ENCODE peak calls at places on chromosomes 6 and 20, in four cellular contexts. O is AG04450, V is PC-3, U is WERI-Rb-1. M is an unnamed sample.

GRCh38 chr6:152378154-152378553 is 259.0 kb downstream of the SYNE1 start:
- DNase-seq in U (no peak), V (peak), O (no peak), M (no peak)

GRCh38 chr6:103264020-103264419 is 1595.7 kb downstream of the HACE1 start:
- DNase-seq in U (no peak), V (no peak), O (no peak), M (no peak)

GRCh38 chr20:688809-689208 is 13.2 kb upstream of the SCRT2 start:
- DNase-seq in O (no peak), V (no peak), U (peak), M (no peak)

GRCh38 chr6:157761331-157761921 is 61.6 kb upstream of the SNX9 start:
- DNase-seq in O (no peak), V (peak), U (no peak), M (peak)

GRCh38 chr6:116266803-116267202 is 12.9 kb downstream of the TSPYL1 start:
- DNase-seq in O (no peak), V (peak), U (no peak), M (no peak)

GRCh38 chr6:46044876-46045617 is 29.4 kb upstream of the CLIC5 start:
- DNase-seq in U (no peak), V (peak), O (no peak), M (peak)

GRCh38 chr20:3190681-3191111 is 13.8 kb downstream of the DDRGK1 start:
- DNase-seq in U (no peak), O (no peak), V (no peak), M (no peak)

GRCh38 chr6:109059148-109059547 is 35.5 kb downstream of the SESN1 start:
- DNase-seq in V (no peak), O (no peak), U (no peak), M (no peak)

GRCh38 chr6:13924146-13924948 is 405 bp upstream of the RNF182 start:
- DNase-seq in U (peak), O (no peak), V (peak), M (no peak)

GRCh38 chr20:63942250-63943006 is 13.8 kb downstream of the UCKL1 start:
- DNase-seq in U (peak), O (no peak), V (no peak), M (peak)

GRCh38 chr6:109508166-109508860 is 25.3 kb upstream of the ZBTB24 start:
- DNase-seq in V (no peak), O (no peak), U (no peak), M (no peak)

GRCh38 chr20:23918896-23919295 is 39.3 kb upstream of the CST5 start:
- DNase-seq in V (no peak), O (no peak), U (peak), M (no peak)

GRCh38 chr6:119308994-119309657 is 40.4 kb downstream of the MAN1A1 start:
- DNase-seq in U (no peak), V (no peak), O (no peak), M (no peak)

GRCh38 chr6:129663531-129663930 is 46.4 kb downstream of the ARHGAP18 start:
- DNase-seq in O (no peak), V (no peak), U (no peak), M (no peak)

GRCh38 chr6:22966711-22967110 is 397.3 kb downstream of the HDGFL1 start:
- DNase-seq in O (no peak), U (no peak), V (no peak), M (no peak)

GRCh38 chr6:20146291-20146690 is 66.0 kb downstream of the MBOAT1 start:
- DNase-seq in U (no peak), O (no peak), V (no peak), M (no peak)

GRCh38 chr20:48621256-48622078 is 206.3 kb downstream of the PREX1 start:
- DNase-seq in U (no peak), O (no peak), V (peak), M (peak)

GRCh38 chr6:92756912-92757311 is 662.4 kb downstream of the EPHA7 start:
- DNase-seq in V (peak), U (no peak), O (no peak), M (peak)

GRCh38 chr20:641516-641913 is 11.5 kb downstream of the SRXN1 start:
- DNase-seq in O (no peak), U (peak), V (no peak), M (no peak)

DNA sequence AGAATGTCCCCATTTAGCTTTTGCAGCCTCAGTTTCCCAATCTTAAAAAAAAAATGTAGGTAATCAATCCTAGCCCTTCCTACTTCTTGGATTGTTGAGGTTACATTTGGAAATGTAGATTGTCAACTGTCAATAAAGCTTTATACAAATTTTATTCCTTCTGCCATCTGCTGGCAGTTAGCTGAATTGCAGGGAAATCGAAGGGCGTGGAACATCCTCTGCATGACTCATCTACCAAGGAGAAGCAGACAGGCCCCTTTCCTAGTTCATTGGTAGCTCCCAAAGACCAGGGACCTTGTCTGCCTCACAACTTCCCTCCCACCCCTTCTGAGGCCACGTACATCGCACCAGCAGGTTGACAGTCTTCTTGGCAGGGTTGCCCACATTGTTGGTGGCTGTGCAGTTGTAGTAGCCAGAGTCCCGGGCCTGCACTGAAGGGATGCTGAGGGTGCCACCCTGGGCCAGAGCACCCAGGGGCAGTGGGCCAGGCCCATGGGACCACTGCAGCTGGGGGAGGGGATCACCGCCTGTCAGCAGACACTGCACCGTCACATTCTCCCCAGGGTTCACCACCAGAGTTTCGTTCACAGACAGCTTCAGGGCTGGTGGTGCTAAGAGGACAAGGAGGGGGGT is 43.6 kb downstream of the MDGA1 start:
- DNase-seq in V (peak), O (no peak), U (peak), M (peak)
- TF ChIP-seq CTCF in V (peak), O (peak), U (peak), M (no peak)

GRCh38 chr6:53335224-53335994 is 13.3 kb downstream of the ELOVL5 start:
- DNase-seq in U (no peak), O (no peak), V (no peak), M (no peak)
- H3K27ac ChIP-seq in U (no peak), O (no peak), V (no peak), M (no peak)

DNA sequence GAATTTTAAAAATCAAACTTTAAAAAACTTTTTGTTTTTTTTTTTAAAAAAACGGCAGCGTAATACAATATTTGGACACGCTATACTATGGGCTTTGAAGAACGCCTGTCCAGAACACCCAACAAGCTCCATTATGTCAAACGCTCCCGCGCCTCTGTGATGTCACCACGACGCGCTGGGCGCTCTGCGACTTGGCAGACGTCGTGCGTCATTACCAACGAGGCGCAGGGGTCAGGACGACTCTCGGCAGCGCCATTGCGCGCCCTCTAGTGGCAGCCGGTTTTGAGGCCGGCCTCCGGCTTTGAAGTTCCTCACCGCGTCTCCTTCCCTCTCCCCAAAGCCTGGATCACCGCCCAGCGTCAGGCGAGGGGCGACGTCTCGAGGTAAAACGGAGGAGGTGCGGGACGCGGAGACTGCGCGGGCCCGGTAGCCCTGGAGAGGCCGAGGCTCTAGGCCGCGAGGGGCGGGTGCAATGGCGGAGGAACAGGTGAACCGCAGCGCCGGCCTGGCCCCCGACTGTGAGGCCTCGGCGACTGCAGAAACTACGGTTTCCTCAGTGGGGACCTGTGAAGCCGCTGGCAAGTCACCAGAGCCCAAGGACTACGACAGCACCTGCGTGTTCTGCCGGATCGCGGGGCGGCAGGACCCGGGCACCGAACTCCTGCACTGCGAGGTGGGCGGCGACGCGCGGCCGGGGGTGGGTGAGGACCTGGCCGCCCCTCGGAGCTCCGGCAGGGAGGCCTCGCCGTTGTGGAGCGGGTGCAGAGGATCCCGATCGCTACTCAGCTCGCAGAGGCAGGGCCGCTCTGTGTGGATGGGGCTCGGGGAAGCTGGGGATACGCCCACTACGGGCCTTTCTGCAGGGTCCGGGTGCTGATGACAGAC is at the start of gene HINT3:
- DNase-seq in O (peak), U (peak), V (peak), M (peak)
- TF ChIP-seq CTCF in O (peak), U (peak), V (peak), M (peak)

DNA sequence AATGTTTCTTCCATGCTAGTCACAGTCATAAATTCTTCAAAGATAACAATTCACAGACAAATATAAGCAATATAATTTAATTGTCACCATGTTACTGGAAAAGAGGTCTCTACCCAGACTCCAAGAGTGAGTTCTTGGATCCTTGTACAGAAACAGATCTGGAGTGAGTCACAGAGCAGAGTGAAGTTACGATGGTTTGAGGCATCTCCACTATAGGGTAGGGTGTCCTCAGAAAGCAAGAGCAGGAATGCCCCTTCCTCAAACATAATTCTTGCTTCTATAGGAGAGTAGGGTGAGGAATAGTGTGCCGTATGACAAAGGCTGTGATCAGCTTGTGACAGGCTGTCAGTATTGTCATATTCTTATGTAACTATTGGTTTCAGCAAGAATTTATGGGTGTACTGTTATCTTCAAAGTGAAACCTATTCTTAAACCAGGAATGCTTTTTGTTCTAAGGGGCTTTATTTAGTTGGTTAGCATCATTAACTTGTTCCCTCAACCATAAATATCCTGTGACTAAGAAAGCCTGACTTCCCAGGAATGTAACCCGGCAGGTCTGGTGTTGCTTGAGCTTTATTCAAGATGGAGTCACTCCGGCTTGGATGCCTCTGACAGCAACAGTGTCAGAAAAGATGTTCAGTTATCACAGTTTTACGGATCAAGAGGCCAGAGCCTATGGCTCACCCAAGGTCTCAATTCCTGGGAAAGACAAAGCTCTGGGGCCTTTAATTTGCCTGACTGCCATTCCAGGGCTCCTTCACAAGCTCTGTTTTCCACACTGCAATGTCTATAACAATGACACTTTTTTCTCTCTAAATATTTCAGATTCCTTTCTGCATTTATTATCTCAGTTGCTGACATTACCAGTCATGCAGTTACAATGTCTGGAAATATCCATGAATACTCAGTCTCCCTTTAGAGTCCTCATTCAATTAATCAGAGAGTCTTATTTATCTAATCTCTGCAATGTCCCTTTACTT is 298.6 kb downstream of the C6orf118 start:
- DNase-seq in V (peak), O (no peak), U (no peak), M (peak)
- H3K27ac ChIP-seq in V (peak), O (no peak), U (no peak), M (no peak)

GRCh38 chr6:83592770-83593394 is 80.5 kb downstream of the PRSS35 start:
- DNase-seq in O (no peak), U (peak), V (peak), M (peak)
- TF ChIP-seq CTCF in O (peak), U (peak), V (peak), M (peak)

DNA sequence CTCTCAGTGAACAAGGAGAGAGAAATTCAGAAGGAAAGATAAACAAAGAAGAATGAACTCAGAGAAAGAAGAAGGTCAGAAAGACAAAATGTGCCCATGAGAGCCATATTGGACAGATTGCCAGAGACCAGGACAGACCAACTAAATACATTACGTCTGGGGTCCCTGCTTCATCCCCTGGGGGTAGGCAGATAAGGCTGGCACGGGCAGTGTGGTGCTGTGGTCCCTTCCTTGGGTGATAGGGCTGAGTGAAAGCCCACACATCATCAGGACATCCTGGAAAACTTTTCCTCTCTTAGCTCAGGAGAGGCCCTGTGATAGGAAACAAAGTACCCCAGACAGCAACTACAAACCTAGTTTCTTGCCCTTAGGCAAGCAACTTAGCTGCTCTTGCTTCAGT is 13.2 kb upstream of the ARMC12 start:
- DNase-seq in O (no peak), U (no peak), V (no peak), M (no peak)
- H3K27ac ChIP-seq in O (no peak), U (no peak), V (no peak), M (peak)

GRCh38 chr6:17204548-17204947 is 76.6 kb upstream of the RBM24 start:
- DNase-seq in U (no peak), V (no peak), O (no peak), M (no peak)

GRCh38 chr6:17202526-17202925 is 78.6 kb upstream of the RBM24 start:
- DNase-seq in U (no peak), O (peak), V (no peak), M (no peak)

GRCh38 chr6:17197607-17198006 is 83.6 kb upstream of the RBM24 start:
- DNase-seq in V (no peak), U (no peak), O (no peak), M (no peak)

GRCh38 chr6:17200395-17200794 is 80.8 kb upstream of the RBM24 start:
- DNase-seq in U (peak), O (no peak), V (no peak), M (no peak)
- TF ChIP-seq CTCF in U (peak), O (peak), V (peak), M (no peak)

GRCh38 chr6:15073344-15073789 is 172.5 kb upstream of the JARID2 start:
- DNase-seq in O (no peak), V (peak), U (no peak), M (peak)
- H3K27ac ChIP-seq in O (no peak), V (peak), U (no peak), M (peak)

GRCh38 chr6:169521825-169522224 is 180.0 kb downstream of the WDR27 start:
- DNase-seq in V (no peak), U (no peak), O (no peak), M (no peak)

DNA sequence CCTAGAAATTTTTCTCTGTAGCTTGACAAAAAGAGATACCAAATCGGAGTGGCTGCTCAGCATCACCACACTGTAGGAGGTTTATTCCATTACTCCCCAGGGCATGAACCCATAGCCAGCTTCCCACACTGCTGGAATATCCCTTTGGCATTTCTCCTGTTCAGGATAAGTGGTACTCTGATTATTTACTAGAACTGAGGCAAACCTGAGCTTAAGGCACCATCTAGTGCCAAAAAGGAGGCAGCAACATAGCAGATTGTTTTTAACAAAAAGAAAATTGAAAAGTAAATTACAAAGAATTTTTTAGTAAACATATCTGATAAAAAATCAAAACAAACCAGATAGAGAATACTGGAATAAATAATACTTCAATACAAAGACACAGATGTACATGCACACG is 181.7 kb downstream of the WDR27 start:
- DNase-seq in V (no peak), U (no peak), O (no peak), M (no peak)
- TF ChIP-seq CTCF in V (peak), U (no peak), O (peak), M (peak)

DNA sequence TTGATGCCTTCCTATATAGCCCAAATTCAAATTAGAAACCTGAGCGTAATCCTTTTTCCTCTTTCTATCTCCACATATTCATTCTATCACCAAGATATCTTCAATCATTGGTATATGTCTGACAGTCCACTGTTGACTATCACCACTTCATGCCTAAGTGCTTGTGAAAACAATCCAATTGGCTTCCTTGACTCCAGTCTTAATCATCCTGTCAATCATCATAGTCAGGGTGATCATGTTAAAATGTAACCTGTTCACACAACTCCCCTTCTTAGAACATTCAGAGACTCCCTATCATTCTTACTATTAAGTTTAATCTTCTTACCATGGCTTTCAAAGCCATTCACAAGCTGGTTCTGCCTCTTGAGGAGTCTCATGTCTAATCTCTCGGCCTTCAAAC is 616.7 kb downstream of the PHF3 start:
- DNase-seq in U (peak), O (no peak), V (peak), M (no peak)
- H3K27ac ChIP-seq in U (no peak), O (no peak), V (no peak), M (no peak)

M was measured in RWPE1.